ENCODE peak calls at places on chromosomes 1 and 21, in nine cellular contexts. One of them, this sample, is unnamed. For H3K27me3, the result is how much of the 10 kb centered on the place peaks cover.

GRCh38 chr1:231337043-231337471 is 595 bp downstream of the EXOC8 start:
- DNase-seq in K562: peak
- DNase-seq in CD4-positive, CD25-positive, alpha-beta regulatory T cell: peak
- DNase-seq in CD4-positive, alpha-beta T cell: no peak
- DNase-seq in lower lobe of right lung: no peak
- DNase-seq in pancreas: peak
- DNase-seq in hepatocyte: no peak
- DNase-seq in fibroblast of lung: no peak
- DNase-seq in small intestine: peak
- DNase-seq in this sample: peak

GRCh38 chr1:9434247-9434646 is 105.0 kb upstream of the SLC25A33 start:
- DNase-seq in K562: no peak
- DNase-seq in CD4-positive, CD25-positive, alpha-beta regulatory T cell: no peak
- DNase-seq in CD4-positive, alpha-beta T cell: no peak
- DNase-seq in lower lobe of right lung: no peak
- DNase-seq in pancreas: no peak
- DNase-seq in hepatocyte: no peak
- DNase-seq in fibroblast of lung: no peak
- DNase-seq in small intestine: no peak
- DNase-seq in this sample: no peak

GRCh38 chr1:95023399-95024050 is 49.2 kb downstream of the ALG14 start:
- DNase-seq in K562: no peak
- DNase-seq in CD4-positive, CD25-positive, alpha-beta regulatory T cell: no peak
- DNase-seq in CD4-positive, alpha-beta T cell: no peak
- DNase-seq in lower lobe of right lung: no peak
- DNase-seq in pancreas: no peak
- DNase-seq in hepatocyte: no peak
- DNase-seq in fibroblast of lung: peak
- DNase-seq in small intestine: no peak
- DNase-seq in this sample: no peak

GRCh38 chr1:35561297-35561971 is 3.8 kb downstream of the NCDN start:
- DNase-seq in K562: no peak
- DNase-seq in CD4-positive, CD25-positive, alpha-beta regulatory T cell: no peak
- DNase-seq in CD4-positive, alpha-beta T cell: no peak
- DNase-seq in lower lobe of right lung: no peak
- DNase-seq in pancreas: no peak
- DNase-seq in hepatocyte: no peak
- DNase-seq in fibroblast of lung: no peak
- DNase-seq in small intestine: no peak
- DNase-seq in this sample: no peak

GRCh38 chr1:159799446-159799985 is 2.6 kb upstream of the FCRL6 start:
- DNase-seq in K562: no peak
- DNase-seq in CD4-positive, CD25-positive, alpha-beta regulatory T cell: no peak
- DNase-seq in CD4-positive, alpha-beta T cell: no peak
- DNase-seq in lower lobe of right lung: no peak
- DNase-seq in pancreas: no peak
- DNase-seq in hepatocyte: no peak
- DNase-seq in fibroblast of lung: no peak
- DNase-seq in small intestine: no peak
- DNase-seq in this sample: no peak

GRCh38 chr1:55214214-55214902 is 806 bp downstream of the USP24 start:
- DNase-seq in K562: peak
- DNase-seq in CD4-positive, CD25-positive, alpha-beta regulatory T cell: peak
- DNase-seq in CD4-positive, alpha-beta T cell: peak
- DNase-seq in lower lobe of right lung: peak
- DNase-seq in pancreas: peak
- DNase-seq in hepatocyte: peak
- DNase-seq in fibroblast of lung: no peak
- DNase-seq in small intestine: peak
- DNase-seq in this sample: peak

GRCh38 chr21:44418876-44419230 is 36.5 kb upstream of the LRRC3 start:
- DNase-seq in K562: no peak
- DNase-seq in CD4-positive, CD25-positive, alpha-beta regulatory T cell: no peak
- DNase-seq in CD4-positive, alpha-beta T cell: no peak
- DNase-seq in lower lobe of right lung: no peak
- DNase-seq in pancreas: peak
- DNase-seq in hepatocyte: no peak
- DNase-seq in fibroblast of lung: no peak
- DNase-seq in small intestine: no peak
- DNase-seq in this sample: no peak

GRCh38 chr1:246304468-246305259 is 202.4 kb downstream of the SMYD3 start:
- DNase-seq in K562: no peak
- DNase-seq in CD4-positive, CD25-positive, alpha-beta regulatory T cell: no peak
- DNase-seq in CD4-positive, alpha-beta T cell: no peak
- DNase-seq in lower lobe of right lung: no peak
- DNase-seq in pancreas: no peak
- DNase-seq in hepatocyte: no peak
- DNase-seq in fibroblast of lung: no peak
- DNase-seq in small intestine: no peak
- DNase-seq in this sample: no peak

GRCh38 chr1:14128096-14128495 is 428.1 kb downstream of the PRDM2 start:
- DNase-seq in K562: no peak
- DNase-seq in CD4-positive, CD25-positive, alpha-beta regulatory T cell: no peak
- DNase-seq in CD4-positive, alpha-beta T cell: no peak
- DNase-seq in lower lobe of right lung: no peak
- DNase-seq in pancreas: no peak
- DNase-seq in hepatocyte: no peak
- DNase-seq in fibroblast of lung: no peak
- DNase-seq in small intestine: no peak
- DNase-seq in this sample: no peak

GRCh38 chr1:230105754-230106625 is 39.0 kb downstream of the GALNT2 start:
- DNase-seq in K562: no peak
- DNase-seq in CD4-positive, CD25-positive, alpha-beta regulatory T cell: no peak
- DNase-seq in CD4-positive, alpha-beta T cell: no peak
- DNase-seq in lower lobe of right lung: no peak
- DNase-seq in pancreas: peak
- DNase-seq in hepatocyte: peak
- DNase-seq in fibroblast of lung: peak
- DNase-seq in small intestine: peak
- DNase-seq in this sample: no peak

GRCh38 chr21:25496825-25497482 is 110.3 kb downstream of the MRPL39 start:
- DNase-seq in K562: no peak
- DNase-seq in CD4-positive, CD25-positive, alpha-beta regulatory T cell: no peak
- DNase-seq in CD4-positive, alpha-beta T cell: no peak
- DNase-seq in lower lobe of right lung: no peak
- DNase-seq in pancreas: no peak
- DNase-seq in hepatocyte: no peak
- DNase-seq in fibroblast of lung: peak
- DNase-seq in small intestine: no peak
- DNase-seq in this sample: no peak

GRCh38 chr1:43065191-43065590 is 106.5 kb upstream of the SLC2A1 start:
- DNase-seq in K562: no peak
- DNase-seq in CD4-positive, CD25-positive, alpha-beta regulatory T cell: no peak
- DNase-seq in CD4-positive, alpha-beta T cell: no peak
- DNase-seq in lower lobe of right lung: no peak
- DNase-seq in pancreas: no peak
- DNase-seq in hepatocyte: no peak
- DNase-seq in fibroblast of lung: no peak
- DNase-seq in small intestine: no peak
- DNase-seq in this sample: no peak

GRCh38 chr1:201625711-201626300 is 86.9 kb downstream of the NAV1 start:
- DNase-seq in K562: no peak
- DNase-seq in CD4-positive, CD25-positive, alpha-beta regulatory T cell: no peak
- DNase-seq in CD4-positive, alpha-beta T cell: no peak
- DNase-seq in lower lobe of right lung: no peak
- DNase-seq in pancreas: no peak
- DNase-seq in hepatocyte: no peak
- DNase-seq in fibroblast of lung: no peak
- DNase-seq in small intestine: no peak
- DNase-seq in this sample: no peak

DNA sequence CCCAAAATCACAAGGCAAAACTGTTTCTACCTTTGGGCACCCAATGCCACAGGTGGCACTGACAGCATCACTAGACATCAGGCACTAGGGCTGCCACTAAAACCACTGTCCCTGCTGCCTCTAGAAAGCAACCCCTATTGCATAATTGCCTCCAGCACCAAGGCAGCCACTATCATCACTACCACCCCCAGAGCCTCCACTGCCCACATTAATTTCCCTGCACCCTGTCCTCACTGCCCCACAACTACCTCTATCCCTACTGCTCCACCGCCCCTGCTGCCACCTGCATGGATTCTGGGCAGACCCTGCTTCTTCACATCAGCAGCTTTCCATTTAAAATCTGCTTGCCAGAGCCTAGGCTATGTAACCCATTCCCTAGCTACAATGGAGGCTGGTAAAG is 68.6 kb upstream of the CACHD1 start:
- DNase-seq in K562: no peak
- DNase-seq in CD4-positive, CD25-positive, alpha-beta regulatory T cell: no peak
- DNase-seq in CD4-positive, alpha-beta T cell: no peak
- DNase-seq in lower lobe of right lung: no peak
- DNase-seq in pancreas: no peak
- DNase-seq in hepatocyte: no peak
- DNase-seq in fibroblast of lung: no peak
- DNase-seq in small intestine: no peak
- DNase-seq in this sample: no peak
- H3K27ac ChIP-seq in K562: no peak
- H3K27ac ChIP-seq in CD4-positive, CD25-positive, alpha-beta regulatory T cell: no peak
- H3K27ac ChIP-seq in CD4-positive, alpha-beta T cell: no peak
- H3K27ac ChIP-seq in lower lobe of right lung: no peak
- H3K27ac ChIP-seq in pancreas: no peak
- H3K27ac ChIP-seq in hepatocyte: no peak
- H3K27ac ChIP-seq in fibroblast of lung: no peak
- H3K27ac ChIP-seq in small intestine: no peak
- H3K27ac ChIP-seq in this sample: no peak

DNA sequence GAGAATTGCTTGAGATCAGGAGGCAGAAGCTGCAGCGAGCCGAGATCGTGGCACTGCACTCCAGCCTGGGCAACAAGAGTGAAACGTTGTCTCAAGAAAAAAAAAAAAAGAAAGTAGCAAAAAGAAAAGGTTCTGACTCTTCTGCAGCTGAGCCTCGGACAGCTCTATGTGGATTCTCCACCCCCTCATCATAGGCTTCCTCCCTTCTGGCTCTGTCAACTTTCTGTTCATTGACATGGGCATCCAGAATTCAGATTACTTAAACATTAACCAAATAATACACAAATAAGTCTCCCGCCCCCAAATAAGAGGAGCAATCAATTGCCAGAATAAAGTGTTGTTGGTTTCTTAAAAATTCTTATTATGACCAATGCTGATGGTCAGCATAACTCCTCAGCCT is 10.0 kb downstream of the SUSD4 start:
- DNase-seq in K562: no peak
- DNase-seq in CD4-positive, CD25-positive, alpha-beta regulatory T cell: no peak
- DNase-seq in CD4-positive, alpha-beta T cell: no peak
- DNase-seq in lower lobe of right lung: no peak
- DNase-seq in pancreas: no peak
- DNase-seq in hepatocyte: no peak
- DNase-seq in fibroblast of lung: no peak
- DNase-seq in small intestine: no peak
- DNase-seq in this sample: no peak
- H3K27me3 ChIP-seq in K562: under half
- H3K27me3 ChIP-seq in CD4-positive, CD25-positive, alpha-beta regulatory T cell: under half
- H3K27me3 ChIP-seq in CD4-positive, alpha-beta T cell: under half
- H3K27me3 ChIP-seq in lower lobe of right lung: under half
- H3K27me3 ChIP-seq in pancreas: under half
- H3K27me3 ChIP-seq in hepatocyte: under half
- H3K27me3 ChIP-seq in fibroblast of lung: under half
- H3K27me3 ChIP-seq in small intestine: under half
- H3K27me3 ChIP-seq in this sample: under half

GRCh38 chr1:247360991-247361721 is 29.5 kb upstream of the ZNF496 start:
- DNase-seq in K562: no peak
- DNase-seq in CD4-positive, CD25-positive, alpha-beta regulatory T cell: no peak
- DNase-seq in CD4-positive, alpha-beta T cell: no peak
- DNase-seq in lower lobe of right lung: peak
- DNase-seq in pancreas: peak
- DNase-seq in hepatocyte: peak
- DNase-seq in fibroblast of lung: no peak
- DNase-seq in small intestine: no peak
- DNase-seq in this sample: peak
- H3K27ac ChIP-seq in K562: peak
- H3K27ac ChIP-seq in CD4-positive, CD25-positive, alpha-beta regulatory T cell: no peak
- H3K27ac ChIP-seq in CD4-positive, alpha-beta T cell: no peak
- H3K27ac ChIP-seq in lower lobe of right lung: peak
- H3K27ac ChIP-seq in pancreas: no peak
- H3K27ac ChIP-seq in hepatocyte: no peak
- H3K27ac ChIP-seq in fibroblast of lung: peak
- H3K27ac ChIP-seq in small intestine: peak
- H3K27ac ChIP-seq in this sample: peak

GRCh38 chr1:22262583-22262982 is 119.7 kb upstream of the WNT4 start:
- DNase-seq in K562: peak
- DNase-seq in CD4-positive, CD25-positive, alpha-beta regulatory T cell: no peak
- DNase-seq in CD4-positive, alpha-beta T cell: no peak
- DNase-seq in lower lobe of right lung: no peak
- DNase-seq in pancreas: no peak
- DNase-seq in hepatocyte: peak
- DNase-seq in fibroblast of lung: no peak
- DNase-seq in small intestine: peak
- DNase-seq in this sample: no peak

GRCh38 chr1:22266162-22266561 is 123.3 kb upstream of the WNT4 start:
- DNase-seq in K562: no peak
- DNase-seq in CD4-positive, CD25-positive, alpha-beta regulatory T cell: no peak
- DNase-seq in CD4-positive, alpha-beta T cell: no peak
- DNase-seq in lower lobe of right lung: no peak
- DNase-seq in pancreas: no peak
- DNase-seq in hepatocyte: no peak
- DNase-seq in fibroblast of lung: no peak
- DNase-seq in small intestine: no peak
- DNase-seq in this sample: no peak

GRCh38 chr1:22267413-22268257 is 124.7 kb upstream of the WNT4 start:
- DNase-seq in K562: no peak
- DNase-seq in CD4-positive, CD25-positive, alpha-beta regulatory T cell: no peak
- DNase-seq in CD4-positive, alpha-beta T cell: no peak
- DNase-seq in lower lobe of right lung: peak
- DNase-seq in pancreas: no peak
- DNase-seq in hepatocyte: no peak
- DNase-seq in fibroblast of lung: no peak
- DNase-seq in small intestine: peak
- DNase-seq in this sample: no peak

GRCh38 chr1:22263359-22263758 is 120.5 kb upstream of the WNT4 start:
- DNase-seq in K562: no peak
- DNase-seq in CD4-positive, CD25-positive, alpha-beta regulatory T cell: no peak
- DNase-seq in CD4-positive, alpha-beta T cell: no peak
- DNase-seq in lower lobe of right lung: no peak
- DNase-seq in pancreas: no peak
- DNase-seq in hepatocyte: no peak
- DNase-seq in fibroblast of lung: no peak
- DNase-seq in small intestine: peak
- DNase-seq in this sample: no peak

DNA sequence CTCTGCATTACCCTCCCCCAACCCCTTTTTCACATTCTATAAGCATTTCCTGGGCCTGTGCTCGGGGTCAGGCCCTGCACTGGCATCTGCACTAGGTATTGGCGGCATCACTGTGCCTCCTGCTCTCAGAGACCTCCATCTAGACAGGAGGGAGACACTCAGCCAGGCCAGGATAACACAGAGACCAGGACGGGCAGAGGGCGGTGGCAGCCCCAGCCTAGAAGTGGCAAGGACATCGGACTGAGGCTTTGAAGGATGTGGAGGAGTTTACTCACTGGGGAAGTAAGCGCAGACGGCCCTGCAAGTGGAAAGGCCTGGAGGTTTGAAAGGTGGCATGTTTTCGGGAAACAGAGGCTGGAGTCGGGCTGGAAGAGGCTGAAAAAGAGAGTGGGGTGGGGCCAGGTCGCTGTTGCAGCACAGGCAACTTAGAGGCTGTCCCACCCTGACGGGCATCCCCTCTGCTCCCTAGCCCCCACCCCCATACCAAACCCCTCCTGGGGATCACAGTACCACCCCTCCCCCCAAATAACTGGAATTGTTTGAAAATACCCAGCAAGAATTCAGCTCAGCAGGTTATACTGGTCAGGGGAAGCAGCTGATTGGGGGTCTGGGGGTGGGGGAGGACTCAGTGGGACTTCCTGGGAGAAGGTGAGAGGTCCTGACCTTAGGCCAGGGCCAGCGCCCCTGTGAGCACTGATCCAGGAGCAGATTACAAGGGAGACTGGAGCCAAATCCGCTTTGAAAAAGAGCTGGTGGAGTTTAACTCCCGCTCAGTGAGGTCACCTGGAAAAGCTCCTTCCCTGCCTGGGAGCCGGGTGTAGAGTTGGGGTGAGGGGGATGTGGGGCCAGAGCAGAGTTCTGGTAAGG is 121.8 kb upstream of the WNT4 start:
- DNase-seq in K562: no peak
- DNase-seq in CD4-positive, CD25-positive, alpha-beta regulatory T cell: no peak
- DNase-seq in CD4-positive, alpha-beta T cell: no peak
- DNase-seq in lower lobe of right lung: no peak
- DNase-seq in pancreas: no peak
- DNase-seq in hepatocyte: no peak
- DNase-seq in fibroblast of lung: no peak
- DNase-seq in small intestine: no peak
- DNase-seq in this sample: no peak
- H3K27me3 ChIP-seq in K562: half or more
- H3K27me3 ChIP-seq in CD4-positive, CD25-positive, alpha-beta regulatory T cell: under half
- H3K27me3 ChIP-seq in CD4-positive, alpha-beta T cell: under half
- H3K27me3 ChIP-seq in lower lobe of right lung: under half
- H3K27me3 ChIP-seq in pancreas: under half
- H3K27me3 ChIP-seq in hepatocyte: under half
- H3K27me3 ChIP-seq in fibroblast of lung: under half
- H3K27me3 ChIP-seq in small intestine: under half
- H3K27me3 ChIP-seq in this sample: under half